ENCODE peak calls at places on chromosomes 3 and 15, in four cellular contexts. U, A, Z and G are unnamed samples.

GRCh38 chr3:112814256-112814655 is 32.4 kb downstream of the CD200R1L start:
- DNase-seq in Z (peak; percentile 74), A (no peak), U (no peak), G (no peak)

GRCh38 chr3:79729096-79729495 is 38.7 kb downstream of the ROBO1 start:
- DNase-seq in Z (peak; percentile 54), U (no peak), A (peak; percentile 55), G (no peak)

GRCh38 chr3:78402720-78403119 is 1362.8 kb downstream of the ROBO2 start:
- DNase-seq in U (no peak), Z (no peak), A (no peak), G (no peak)

GRCh38 chr3:30894521-30895289 is at the start of gene GADL1:
- DNase-seq in U (peak; percentile 39), A (peak; percentile 46), Z (peak; percentile 39), G (no peak)

GRCh38 chr15:80970658-80971057 is 19.0 kb downstream of the MESD start:
- DNase-seq in U (no peak), Z (no peak), A (no peak), G (no peak)

GRCh38 chr15:101435761-101436160 is 53.7 kb downstream of the PCSK6 start:
- DNase-seq in Z (no peak), U (no peak), A (no peak), G (no peak)

GRCh38 chr3:96814581-96815567 is at the start of gene EPHA6:
- DNase-seq in Z (no peak), U (no peak), A (peak; percentile 46), G (no peak)

GRCh38 chr15:42056934-42057743 is 36.3 kb upstream of the PLA2G4E start:
- DNase-seq in U (peak; percentile 59), Z (peak; percentile 80), A (peak; percentile 70), G (peak; percentile 10)

GRCh38 chr3:120559228-120560061 is 36.7 kb upstream of the NDUFB4 start:
- DNase-seq in Z (peak; percentile 96), U (no peak), A (no peak), G (no peak)

GRCh38 chr3:58178528-58179234 is 32.1 kb downstream of the DNASE1L3 start:
- DNase-seq in Z (no peak), U (no peak), A (no peak), G (no peak)

GRCh38 chr3:13537926-13538325 is 11.0 kb upstream of the FBLN2 start:
- DNase-seq in Z (peak; percentile 99), A (no peak), U (no peak), G (no peak)

GRCh38 chr3:70811880-70812279 is 499.4 kb upstream of the MDFIC2 start:
- DNase-seq in A (no peak), U (peak; percentile 23), Z (peak; percentile 5), G (no peak)

GRCh38 chr3:71987089-71987735 is 202.3 kb upstream of the PROK2 start:
- DNase-seq in A (peak; percentile 19), Z (peak; percentile 40), U (no peak), G (no peak)

GRCh38 chr3:111676177-111677021 is 81.3 kb upstream of the ZBED2 start:
- DNase-seq in Z (peak; percentile 91), A (no peak), U (peak; percentile 53), G (no peak)

GRCh38 chr3:38985581-38985980 is 66.2 kb downstream of the SCN11A start:
- DNase-seq in U (no peak), A (no peak), Z (peak; percentile 68), G (no peak)

GRCh38 chr3:134795776-134796312 is 784 bp downstream of the EPHB1 start:
- DNase-seq in A (peak; percentile 21), Z (peak; percentile 14), U (no peak), G (no peak)

GRCh38 chr3:124620600-124621063 is 109.6 kb upstream of the UMPS start:
- DNase-seq in Z (peak; percentile 33), A (no peak), U (peak; percentile 67), G (no peak)

GRCh38 chr3:158447408-158447807 is 123.6 kb upstream of the MLF1 start:
- DNase-seq in A (no peak), U (no peak), Z (no peak), G (no peak)

GRCh38 chr3:27677554-27677953 is 44.6 kb downstream of the EOMES start:
- DNase-seq in A (no peak), Z (peak; percentile 89), U (no peak), G (no peak)

GRCh38 chr3:5012398-5012797 is 33.2 kb downstream of the BHLHE40 start:
- DNase-seq in Z (no peak), U (no peak), A (no peak), G (no peak)

GRCh38 chr3:56595956-56596355 is 39.0 kb downstream of the CCDC66 start:
- DNase-seq in U (no peak), Z (no peak), A (no peak), G (no peak)

GRCh38 chr15:50051811-50052419 is 67.1 kb downstream of the ATP8B4 start:
- DNase-seq in Z (peak; percentile 73), U (peak; percentile 33), A (peak; percentile 15), G (no peak)

GRCh38 chr3:159806412-159806811 is 182.2 kb upstream of the IL12A start:
- DNase-seq in U (no peak), Z (no peak), A (no peak), G (no peak)

GRCh38 chr15:79919749-79920511 is 23.1 kb upstream of the MTHFS start:
- DNase-seq in U (no peak), Z (no peak), A (no peak), G (no peak)

GRCh38 chr15:75904241-75904631 is 558 bp downstream of the FBXO22 start:
- DNase-seq in Z (peak; percentile 58), A (peak; percentile 50), U (peak; percentile 47), G (no peak)

GRCh38 chr15:89554247-89554646 is 21.0 kb upstream of the TICRR start:
- DNase-seq in A (no peak), Z (no peak), U (no peak), G (no peak)

GRCh38 chr3:126127904-126128303 is 44.0 kb upstream of the SLC41A3 start:
- DNase-seq in A (no peak), Z (no peak), U (no peak), G (no peak)

GRCh38 chr3:158313344-158313927 is 203.5 kb downstream of the RSRC1 start:
- DNase-seq in Z (peak; percentile 67), A (peak; percentile 21), U (no peak), G (no peak)

GRCh38 chr3:138460536-138461205 is 26.3 kb downstream of the ESYT3 start:
- DNase-seq in Z (no peak), A (no peak), U (no peak), G (no peak)

GRCh38 chr15:50128266-50128665 is 9.2 kb upstream of the ATP8B4 start:
- DNase-seq in A (no peak), U (no peak), Z (no peak), G (no peak)